ENCODE peak calls at places on chromosomes 2 and 18, in five cellular contexts. M, X, R, S and E are unnamed samples.

GRCh38 chr2:23756593-23757292 is 170.2 kb downstream of the ATAD2B start:
- DNase-seq in R (no peak), X (no peak), M (no peak), S (no peak), E (no peak)

GRCh38 chr2:42598656-42599267 is 30.3 kb downstream of the MTA3 start:
- DNase-seq in M (no peak), R (no peak), S (no peak), X (no peak), E (no peak)

GRCh38 chr18:48790226-48790863 is 160.4 kb downstream of the SMAD7 start:
- DNase-seq in R (no peak), M (no peak), X (peak), S (peak), E (no peak)

GRCh38 chr18:9782073-9782857 is 74.2 kb downstream of the RAB31 start:
- DNase-seq in R (no peak), S (peak), M (no peak), X (no peak), E (no peak)

GRCh38 chr18:52748343-52748742 is 408.3 kb downstream of the DCC start:
- DNase-seq in X (no peak), M (no peak), S (no peak), R (no peak), E (no peak)

GRCh38 chr2:236678307-236678975 is 108.8 kb downstream of the ACKR3 start:
- DNase-seq in S (no peak), X (no peak), M (peak), R (no peak), E (no peak)

GRCh38 chr2:143030127-143030526 is 99.1 kb upstream of the ARHGAP15 start:
- DNase-seq in R (no peak), M (no peak), S (no peak), X (no peak), E (no peak)

GRCh38 chr2:75327334-75327733 is 128.0 kb upstream of the TACR1 start:
- DNase-seq in M (no peak), R (no peak), X (no peak), S (no peak), E (no peak)

GRCh38 chr2:70420005-70420580 is 118.2 kb upstream of the FAM136A start:
- DNase-seq in S (no peak), R (no peak), X (no peak), M (no peak), E (no peak)

GRCh38 chr18:49123431-49123830 is 172.7 kb upstream of the SMAD7 start:
- DNase-seq in X (no peak), R (no peak), S (no peak), M (no peak), E (no peak)

GRCh38 chr2:6943523-6943922 is 26.3 kb downstream of the RNF144A start:
- DNase-seq in S (no peak), R (no peak), M (no peak), X (no peak), E (no peak)

GRCh38 chr2:23925702-23926288 is 1.1 kb downstream of the ATAD2B start:
- DNase-seq in R (peak), X (no peak), S (peak), M (no peak), E (peak)

GRCh38 chr2:216644846-216645635 is 11.8 kb downstream of the IGFBP2 start:
- DNase-seq in R (no peak), M (no peak), S (peak), X (no peak), E (no peak)

GRCh38 chr18:80022613-80023012 is 11.6 kb upstream of the RBFA start:
- DNase-seq in R (peak), M (no peak), X (no peak), S (peak), E (no peak)

GRCh38 chr2:9675369-9676351 is 44.9 kb upstream of the YWHAQ start:
- DNase-seq in M (peak), S (peak), R (no peak), X (no peak), E (no peak)

GRCh38 chr2:47336259-47337238 is 66.4 kb upstream of the MSH2 start:
- DNase-seq in R (peak), M (no peak), X (no peak), S (no peak), E (peak)

GRCh38 chr2:169349528-169349927 is 12.8 kb downstream of the LRP2 start:
- DNase-seq in R (no peak), M (no peak), S (no peak), X (no peak), E (no peak)

GRCh38 chr2:3289526-3289925 is 88.1 kb downstream of the EIPR1 start:
- DNase-seq in X (peak), M (no peak), R (no peak), S (no peak), E (no peak)

GRCh38 chr18:57910134-57910533 is 107.0 kb upstream of the ATP8B1 start:
- DNase-seq in S (no peak), X (no peak), M (no peak), R (no peak), E (no peak)

GRCh38 chr2:138244400-138245001 is 257.1 kb upstream of the SPOPL start:
- DNase-seq in S (peak), X (no peak), R (no peak), M (no peak), E (no peak)

GRCh38 chr2:86226069-86226468 is 26.8 kb downstream of the MRPL35 start:
- DNase-seq in M (no peak), R (no peak), S (no peak), X (no peak), E (no peak)

GRCh38 chr2:2769481-2770431 is 438.7 kb upstream of the MYT1L start:
- DNase-seq in M (no peak), R (no peak), S (no peak), X (no peak), E (no peak)

GRCh38 chr18:63949068-63949737 is at the start of gene HMSD:
- DNase-seq in R (peak), X (peak), S (peak), M (peak), E (peak)

GRCh38 chr2:101517753-101518152 is 42.8 kb upstream of the RFX8 start:
- DNase-seq in S (peak), R (no peak), X (no peak), M (no peak), E (no peak)

GRCh38 chr2:134336936-134337335 is 83.1 kb downstream of the MGAT5 start:
- DNase-seq in X (no peak), M (no peak), R (no peak), S (no peak), E (no peak)

GRCh38 chr2:235357881-235358280 is 136.0 kb upstream of the AGAP1 start:
- DNase-seq in M (no peak), R (no peak), X (no peak), S (no peak), E (no peak)

GRCh38 chr2:186496401-186496800 is 10.3 kb downstream of the ZC3H15 start:
- DNase-seq in X (no peak), S (no peak), R (no peak), M (no peak), E (no peak)

GRCh38 chr2:9796056-9796792 is 47.0 kb upstream of the TAF1B start:
- DNase-seq in R (peak), M (peak), X (no peak), S (no peak), E (no peak)

GRCh38 chr2:26605969-26606846 is 35.0 kb downstream of the CIB4 start:
- DNase-seq in M (peak), X (peak), R (no peak), S (no peak), E (no peak)

GRCh38 chr18:58180738-58181353 is 136.8 kb downstream of the NEDD4L start:
- DNase-seq in M (no peak), X (peak), S (peak), R (peak), E (peak)

GRCh38 chr2:140288213-140288612 is 1508.0 kb upstream of the NXPH2 start:
- DNase-seq in M (no peak), S (no peak), X (no peak), R (no peak), E (no peak)

GRCh38 chr18:9321709-9322108 is 12.9 kb upstream of the TWSG1 start:
- DNase-seq in S (peak), R (no peak), X (no peak), M (no peak), E (no peak)

GRCh38 chr2:218858138-218858445 is 1.5 kb upstream of the WNT6 start:
- DNase-seq in M (no peak), R (no peak), X (peak), S (no peak), E (no peak)

GRCh38 chr2:211216221-211216620 is 659.8 kb downstream of the CPS1 start:
- DNase-seq in X (no peak), S (peak), R (no peak), M (no peak), E (no peak)
- TF ChIP-seq CTCF in X (no peak), S (peak), R (no peak), M (peak), E (no peak)

GRCh38 chr2:109129356-109129920 is 433 bp downstream of the SH3RF3 start:
- DNase-seq in S (peak), M (no peak), X (peak), R (peak), E (no peak)

GRCh38 chr2:109129921-109130725 is 1.1 kb downstream of the SH3RF3 start:
- DNase-seq in X (peak), S (no peak), R (peak), M (peak), E (peak)

GRCh38 chr2:109127556-109127955 is 1.4 kb upstream of the SH3RF3 start:
- DNase-seq in M (no peak), R (peak), S (no peak), X (no peak), E (no peak)

GRCh38 chr2:109128048-109128465 is 948 bp upstream of the SH3RF3 start:
- DNase-seq in M (peak), X (peak), S (peak), R (peak), E (peak)

GRCh38 chr2:109128466-109129355 is at the start of gene SH3RF3:
- DNase-seq in M (peak), R (peak), S (peak), X (peak), E (peak)
- TF ChIP-seq CTCF in M (no peak), R (no peak), S (no peak), X (no peak), E (no peak)

GRCh38 chr2:59182249-59182648 is 941.1 kb upstream of the FANCL start:
- DNase-seq in R (no peak), X (no peak), M (peak), S (no peak), E (no peak)
- TF ChIP-seq CTCF in R (peak), X (no peak), M (peak), S (no peak), E (peak)

GRCh38 chr2:65388626-65389390 is 43.6 kb downstream of the SPRED2 start:
- DNase-seq in X (no peak), M (no peak), R (no peak), S (no peak), E (no peak)

GRCh38 chr2:65388051-65388531 is 44.3 kb downstream of the SPRED2 start:
- DNase-seq in S (no peak), M (no peak), X (no peak), R (no peak), E (no peak)

GRCh38 chr2:65386340-65386739 is 46.1 kb downstream of the SPRED2 start:
- DNase-seq in S (no peak), M (no peak), X (no peak), R (no peak), E (no peak)

GRCh38 chr2:65389476-65389875 is 42.9 kb downstream of the SPRED2 start:
- DNase-seq in R (no peak), S (no peak), X (no peak), M (no peak), E (no peak)

GRCh38 chr2:65387017-65387416 is 45.4 kb downstream of the SPRED2 start:
- DNase-seq in S (no peak), R (no peak), X (no peak), M (no peak), E (no peak)
- TF ChIP-seq CTCF in S (no peak), R (no peak), X (no peak), M (peak), E (no peak)

DNA sequence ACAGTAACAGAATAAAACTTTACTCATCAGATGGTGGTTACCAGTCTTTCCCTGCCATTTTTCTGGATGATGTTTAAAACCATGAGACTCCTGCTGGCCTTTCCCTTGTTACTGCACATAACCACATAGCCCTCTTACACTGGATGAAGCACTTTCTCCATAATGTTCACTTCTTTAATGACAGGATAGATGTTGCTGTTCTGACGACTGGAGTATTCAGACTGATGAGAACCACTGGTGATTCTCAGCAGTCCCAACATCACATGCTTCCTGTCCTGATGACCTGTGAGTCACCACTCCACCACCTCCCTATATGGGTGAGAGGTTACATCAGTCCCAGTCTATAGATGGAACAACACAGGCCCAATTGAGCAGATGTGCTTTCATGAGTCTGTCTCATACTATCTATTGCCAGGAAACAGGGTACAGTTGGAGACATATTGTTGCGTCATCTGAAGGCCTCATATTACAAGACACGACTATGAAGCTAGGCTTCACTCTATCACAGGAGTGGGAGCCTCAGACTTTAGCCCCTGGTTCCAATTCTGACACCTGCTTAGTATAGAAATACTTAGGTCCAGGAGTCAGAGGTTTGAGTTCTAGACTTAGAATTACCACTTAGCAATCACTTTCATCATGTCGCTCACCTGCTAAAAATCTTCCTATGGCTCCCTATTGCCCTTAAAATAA is 145.7 kb upstream of the KLF7 start:
- DNase-seq in S (peak), R (no peak), X (no peak), M (no peak), E (peak)
- TF ChIP-seq CTCF in S (peak), R (no peak), X (no peak), M (peak), E (no peak)